ENCODE peak calls at places on chromosomes 3 and 15, in eight cellular contexts. One of them, this sample, is unnamed.

GRCh38 chr15:99105516-99106341 is 849 bp downstream of the SYNM start:
- DNase-seq in aorta: peak
- DNase-seq in neural progenitor cell: peak
- DNase-seq in AG08396: peak
- DNase-seq in activated CD4-positive, alpha-beta T cell treated with anti-CD3 and anti-CD28 coated beads, Interleukin-2, amount 50 U/mL, for 24 hours: no peak
- DNase-seq in CD8-positive, alpha-beta memory T cell: peak
- DNase-seq in stimulated activated CD4-positive, alpha-beta T cell treated with anti-CD3 and anti-CD28 coated beads, Interleukin-12 subunit alpha, Interleukin-12 subunit beta, amount 100 ng/mL, for 24 hours: no peak
- DNase-seq in PC-9: no peak
- DNase-seq in this sample: peak

GRCh38 chr15:83753872-83754493 is 100.1 kb downstream of the ADAMTSL3 start:
- DNase-seq in aorta: no peak
- DNase-seq in neural progenitor cell: no peak
- DNase-seq in CD8-positive, alpha-beta memory T cell: no peak
- DNase-seq in PC-9: peak
- DNase-seq in activated CD4-positive, alpha-beta T cell treated with anti-CD3 and anti-CD28 coated beads, Interleukin-2, amount 50 U/mL, for 24 hours: no peak
- DNase-seq in stimulated activated CD4-positive, alpha-beta T cell treated with anti-CD3 and anti-CD28 coated beads, Interleukin-12 subunit alpha, Interleukin-12 subunit beta, amount 100 ng/mL, for 24 hours: no peak
- DNase-seq in AG08396: no peak
- DNase-seq in this sample: no peak

GRCh38 chr15:89723031-89723430 is 28.0 kb downstream of the MESP1 start:
- DNase-seq in AG08396: no peak
- DNase-seq in aorta: no peak
- DNase-seq in CD8-positive, alpha-beta memory T cell: no peak
- DNase-seq in PC-9: no peak
- DNase-seq in stimulated activated CD4-positive, alpha-beta T cell treated with anti-CD3 and anti-CD28 coated beads, Interleukin-12 subunit alpha, Interleukin-12 subunit beta, amount 100 ng/mL, for 24 hours: no peak
- DNase-seq in activated CD4-positive, alpha-beta T cell treated with anti-CD3 and anti-CD28 coated beads, Interleukin-2, amount 50 U/mL, for 24 hours: no peak
- DNase-seq in neural progenitor cell: no peak
- DNase-seq in this sample: no peak

GRCh38 chr3:38551026-38551832 is 55.1 kb downstream of the EXOG start:
- DNase-seq in AG08396: no peak
- DNase-seq in CD8-positive, alpha-beta memory T cell: no peak
- DNase-seq in neural progenitor cell: no peak
- DNase-seq in activated CD4-positive, alpha-beta T cell treated with anti-CD3 and anti-CD28 coated beads, Interleukin-2, amount 50 U/mL, for 24 hours: no peak
- DNase-seq in aorta: peak
- DNase-seq in stimulated activated CD4-positive, alpha-beta T cell treated with anti-CD3 and anti-CD28 coated beads, Interleukin-12 subunit alpha, Interleukin-12 subunit beta, amount 100 ng/mL, for 24 hours: no peak
- DNase-seq in PC-9: no peak
- DNase-seq in this sample: no peak

GRCh38 chr3:154285221-154285620 is 39.1 kb downstream of the DHX36 start:
- DNase-seq in CD8-positive, alpha-beta memory T cell: no peak
- DNase-seq in stimulated activated CD4-positive, alpha-beta T cell treated with anti-CD3 and anti-CD28 coated beads, Interleukin-12 subunit alpha, Interleukin-12 subunit beta, amount 100 ng/mL, for 24 hours: no peak
- DNase-seq in AG08396: no peak
- DNase-seq in neural progenitor cell: no peak
- DNase-seq in PC-9: no peak
- DNase-seq in aorta: no peak
- DNase-seq in activated CD4-positive, alpha-beta T cell treated with anti-CD3 and anti-CD28 coated beads, Interleukin-2, amount 50 U/mL, for 24 hours: no peak
- DNase-seq in this sample: no peak

GRCh38 chr15:51955514-51955913 is 16.1 kb downstream of the LEO1 start:
- DNase-seq in activated CD4-positive, alpha-beta T cell treated with anti-CD3 and anti-CD28 coated beads, Interleukin-2, amount 50 U/mL, for 24 hours: no peak
- DNase-seq in CD8-positive, alpha-beta memory T cell: no peak
- DNase-seq in PC-9: no peak
- DNase-seq in aorta: no peak
- DNase-seq in neural progenitor cell: no peak
- DNase-seq in AG08396: no peak
- DNase-seq in stimulated activated CD4-positive, alpha-beta T cell treated with anti-CD3 and anti-CD28 coated beads, Interleukin-12 subunit alpha, Interleukin-12 subunit beta, amount 100 ng/mL, for 24 hours: no peak
- DNase-seq in this sample: no peak

GRCh38 chr3:49238274-49239127 is 38.5 kb downstream of the C3orf62 start:
- DNase-seq in PC-9: peak
- DNase-seq in AG08396: no peak
- DNase-seq in CD8-positive, alpha-beta memory T cell: no peak
- DNase-seq in aorta: no peak
- DNase-seq in activated CD4-positive, alpha-beta T cell treated with anti-CD3 and anti-CD28 coated beads, Interleukin-2, amount 50 U/mL, for 24 hours: no peak
- DNase-seq in neural progenitor cell: no peak
- DNase-seq in stimulated activated CD4-positive, alpha-beta T cell treated with anti-CD3 and anti-CD28 coated beads, Interleukin-12 subunit alpha, Interleukin-12 subunit beta, amount 100 ng/mL, for 24 hours: no peak
- DNase-seq in this sample: peak

GRCh38 chr15:100929641-100930042 is 10.5 kb downstream of the LRRK1 start:
- DNase-seq in neural progenitor cell: peak
- DNase-seq in aorta: no peak
- DNase-seq in AG08396: no peak
- DNase-seq in stimulated activated CD4-positive, alpha-beta T cell treated with anti-CD3 and anti-CD28 coated beads, Interleukin-12 subunit alpha, Interleukin-12 subunit beta, amount 100 ng/mL, for 24 hours: no peak
- DNase-seq in PC-9: no peak
- DNase-seq in CD8-positive, alpha-beta memory T cell: no peak
- DNase-seq in activated CD4-positive, alpha-beta T cell treated with anti-CD3 and anti-CD28 coated beads, Interleukin-2, amount 50 U/mL, for 24 hours: no peak
- DNase-seq in this sample: no peak

GRCh38 chr15:31274496-31275330 is 51.9 kb upstream of the KLF13 start:
- DNase-seq in PC-9: no peak
- DNase-seq in stimulated activated CD4-positive, alpha-beta T cell treated with anti-CD3 and anti-CD28 coated beads, Interleukin-12 subunit alpha, Interleukin-12 subunit beta, amount 100 ng/mL, for 24 hours: no peak
- DNase-seq in AG08396: no peak
- DNase-seq in neural progenitor cell: peak
- DNase-seq in CD8-positive, alpha-beta memory T cell: no peak
- DNase-seq in activated CD4-positive, alpha-beta T cell treated with anti-CD3 and anti-CD28 coated beads, Interleukin-2, amount 50 U/mL, for 24 hours: no peak
- DNase-seq in aorta: no peak
- DNase-seq in this sample: no peak

GRCh38 chr15:65092046-65092770 is 15.7 kb downstream of the KBTBD13 start:
- DNase-seq in neural progenitor cell: no peak
- DNase-seq in activated CD4-positive, alpha-beta T cell treated with anti-CD3 and anti-CD28 coated beads, Interleukin-2, amount 50 U/mL, for 24 hours: no peak
- DNase-seq in AG08396: no peak
- DNase-seq in CD8-positive, alpha-beta memory T cell: no peak
- DNase-seq in aorta: peak
- DNase-seq in PC-9: no peak
- DNase-seq in stimulated activated CD4-positive, alpha-beta T cell treated with anti-CD3 and anti-CD28 coated beads, Interleukin-12 subunit alpha, Interleukin-12 subunit beta, amount 100 ng/mL, for 24 hours: no peak
- DNase-seq in this sample: no peak

GRCh38 chr15:76501726-76502125 is 165.2 kb downstream of the ISL2 start:
- DNase-seq in aorta: no peak
- DNase-seq in stimulated activated CD4-positive, alpha-beta T cell treated with anti-CD3 and anti-CD28 coated beads, Interleukin-12 subunit alpha, Interleukin-12 subunit beta, amount 100 ng/mL, for 24 hours: no peak
- DNase-seq in CD8-positive, alpha-beta memory T cell: no peak
- DNase-seq in neural progenitor cell: no peak
- DNase-seq in AG08396: peak
- DNase-seq in PC-9: no peak
- DNase-seq in activated CD4-positive, alpha-beta T cell treated with anti-CD3 and anti-CD28 coated beads, Interleukin-2, amount 50 U/mL, for 24 hours: no peak
- DNase-seq in this sample: peak

GRCh38 chr3:195250473-195251251 is 20.3 kb downstream of the XXYLT1 start:
- DNase-seq in neural progenitor cell: no peak
- DNase-seq in AG08396: peak
- DNase-seq in PC-9: no peak
- DNase-seq in activated CD4-positive, alpha-beta T cell treated with anti-CD3 and anti-CD28 coated beads, Interleukin-2, amount 50 U/mL, for 24 hours: no peak
- DNase-seq in CD8-positive, alpha-beta memory T cell: no peak
- DNase-seq in aorta: peak
- DNase-seq in stimulated activated CD4-positive, alpha-beta T cell treated with anti-CD3 and anti-CD28 coated beads, Interleukin-12 subunit alpha, Interleukin-12 subunit beta, amount 100 ng/mL, for 24 hours: no peak
- DNase-seq in this sample: peak

GRCh38 chr3:100463646-100464155 is 28.7 kb upstream of the TMEM45A start:
- DNase-seq in activated CD4-positive, alpha-beta T cell treated with anti-CD3 and anti-CD28 coated beads, Interleukin-2, amount 50 U/mL, for 24 hours: no peak
- DNase-seq in PC-9: no peak
- DNase-seq in neural progenitor cell: no peak
- DNase-seq in aorta: no peak
- DNase-seq in stimulated activated CD4-positive, alpha-beta T cell treated with anti-CD3 and anti-CD28 coated beads, Interleukin-12 subunit alpha, Interleukin-12 subunit beta, amount 100 ng/mL, for 24 hours: no peak
- DNase-seq in AG08396: no peak
- DNase-seq in CD8-positive, alpha-beta memory T cell: no peak
- DNase-seq in this sample: no peak